ENCODE peak calls at places on chromosomes 3 and 15, in five cellular contexts. X is GM20000, R is ovary, G is GM13977, Y is body of pancreas. Z is an unnamed sample.

GRCh38 chr3:110027446-110027845 is 690.1 kb upstream of the DPPA4 start:
- DNase-seq in G (no peak), R (no peak), Y (no peak), X (no peak), Z (no peak)

GRCh38 chr3:179853176-179853575 is 183.6 kb downstream of the PEX5L start:
- DNase-seq in X (peak), Y (no peak), G (peak), R (peak), Z (peak)

GRCh38 chr3:29335438-29335837 is 54.6 kb downstream of the RBMS3 start:
- DNase-seq in R (peak), G (no peak), Y (peak), X (no peak), Z (no peak)

GRCh38 chr3:153073636-153074035 is 88.4 kb upstream of the RAP2B start:
- DNase-seq in Y (no peak), X (no peak), G (no peak), R (no peak), Z (no peak)

GRCh38 chr15:88701561-88702095 is 62.8 kb downstream of the ISG20 start:
- DNase-seq in X (peak), G (peak), Y (peak), R (no peak), Z (peak)

GRCh38 chr15:36232491-36232890 is 346.9 kb upstream of the CDIN1 start:
- DNase-seq in Y (no peak), X (no peak), R (no peak), G (no peak), Z (no peak)

GRCh38 chr3:12479919-12480425 is 4.3 kb upstream of the TSEN2 start:
- DNase-seq in G (peak), R (no peak), Y (peak), X (peak), Z (peak)

GRCh38 chr15:27668471-27669220 is 430.5 kb downstream of the OCA2 start:
- DNase-seq in R (no peak), Y (no peak), G (no peak), X (no peak), Z (no peak)

GRCh38 chr15:67199881-67200763 is 54.3 kb downstream of the AAGAB start:
- DNase-seq in R (no peak), X (no peak), Y (no peak), G (no peak), Z (no peak)

GRCh38 chr3:150786791-150787190 is 23.8 kb upstream of the SIAH2 start:
- DNase-seq in Y (no peak), G (no peak), X (no peak), R (no peak), Z (no peak)

GRCh38 chr3:140008693-140008980 is 73.7 kb downstream of the CLSTN2 start:
- DNase-seq in G (no peak), X (no peak), Y (no peak), R (no peak), Z (no peak)

GRCh38 chr15:34679326-34679725 is 75.5 kb downstream of the GJD2 start:
- DNase-seq in X (no peak), Y (no peak), R (no peak), G (no peak), Z (no peak)

GRCh38 chr3:166013073-166013679 is 176.0 kb upstream of the BCHE start:
- DNase-seq in X (peak), Y (no peak), R (no peak), G (peak), Z (no peak)

GRCh38 chr15:99477745-99478525 is 87.8 kb upstream of the MEF2A start:
- DNase-seq in R (no peak), X (no peak), Y (no peak), G (no peak), Z (no peak)

GRCh38 chr15:99481831-99482230 is 84.0 kb upstream of the MEF2A start:
- DNase-seq in G (no peak), Y (no peak), R (no peak), X (no peak), Z (no peak)

GRCh38 chr15:99480223-99480810 is 85.5 kb upstream of the MEF2A start:
- DNase-seq in G (no peak), Y (no peak), X (no peak), R (no peak), Z (no peak)

GRCh38 chr15:99482993-99483392 is 82.8 kb upstream of the MEF2A start:
- DNase-seq in X (no peak), R (no peak), G (no peak), Y (no peak), Z (no peak)

DNA sequence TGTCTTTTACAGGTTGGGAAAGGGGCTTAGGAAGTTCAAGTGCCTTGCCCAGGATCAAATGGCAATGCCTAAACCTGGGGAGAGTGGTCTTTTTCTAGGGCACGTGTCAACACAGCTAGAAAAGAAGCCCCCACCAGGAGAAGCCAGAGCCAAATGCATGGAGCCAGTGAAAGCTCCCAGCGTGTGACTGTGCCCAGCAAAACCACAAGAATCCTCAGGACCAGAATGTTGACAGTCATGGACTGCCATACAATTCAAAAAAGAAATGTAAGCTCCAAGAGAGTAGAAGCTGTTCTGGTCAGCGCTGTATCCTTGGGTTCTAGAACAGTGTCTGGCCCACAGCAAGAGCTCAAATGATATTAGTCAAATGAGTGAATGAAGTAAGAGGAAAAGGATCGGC is 84.4 kb upstream of the MEF2A start:
- DNase-seq in G (no peak), X (no peak), Y (no peak), R (no peak), Z (no peak)
- TF ChIP-seq CTCF in G (no peak), X (no peak), Y (no peak), R (no peak), Z (no peak)

DNA sequence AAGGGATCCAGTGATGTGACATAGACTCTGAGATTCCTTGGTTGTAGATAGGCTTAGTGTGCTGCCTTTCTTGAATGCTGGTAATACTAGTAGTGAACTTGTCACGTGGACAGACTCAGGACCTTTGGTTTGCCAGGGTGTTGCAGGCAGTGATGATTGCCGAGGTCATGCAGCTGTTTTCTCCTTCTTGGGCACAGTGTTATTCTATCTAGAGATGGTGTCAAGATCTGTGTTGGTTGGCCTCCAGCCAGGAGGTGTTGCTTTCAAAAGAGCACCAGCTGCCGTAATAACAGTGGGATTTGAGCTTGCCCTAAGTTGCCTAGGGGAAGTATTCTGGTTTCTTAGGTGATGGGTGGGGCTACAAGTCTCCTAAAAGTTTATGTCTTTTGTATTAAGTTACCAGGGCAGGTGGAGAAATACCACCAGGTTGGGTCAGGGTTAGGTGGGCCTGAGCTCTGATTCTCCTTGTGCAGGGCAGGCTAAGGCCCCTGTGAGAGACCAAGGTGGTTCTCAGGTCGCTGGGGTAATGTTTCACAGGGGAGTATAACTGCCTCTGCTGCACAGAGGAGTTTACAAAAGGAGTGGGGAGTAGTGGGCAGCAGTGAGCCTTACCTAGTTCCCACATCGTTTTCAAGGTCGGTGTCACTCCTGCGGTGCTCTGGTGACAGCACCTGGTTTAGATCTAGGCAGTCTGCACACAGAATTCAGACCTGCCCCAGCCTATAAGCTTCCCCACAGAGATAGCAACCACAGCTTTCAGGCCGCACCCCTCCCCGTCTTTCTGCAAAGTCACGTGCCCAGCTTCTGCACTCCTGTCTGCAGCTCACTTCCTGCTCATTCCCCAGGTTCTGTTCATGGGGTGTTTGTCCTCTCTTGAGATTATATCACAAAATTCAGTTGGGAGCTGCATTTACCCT is 350.3 kb downstream of the DOCK3 start:
- DNase-seq in G (no peak), Y (peak), X (peak), R (no peak), Z (no peak)
- TF ChIP-seq CTCF in G (no peak), Y (no peak), X (no peak), R (no peak), Z (no peak)

GRCh38 chr3:38039899-38040261 is 872 bp downstream of the DLEC1 start:
- DNase-seq in Y (peak), X (peak), R (no peak), G (no peak), Z (peak)
- TF ChIP-seq CTCF in Y (peak), X (peak), R (no peak), G (peak), Z (peak)

GRCh38 chr3:43211681-43212080 is 74.7 kb upstream of the SNRK start:
- DNase-seq in G (no peak), R (no peak), X (no peak), Y (no peak), Z (no peak)

GRCh38 chr3:43207628-43208085 is 78.7 kb upstream of the SNRK start:
- DNase-seq in G (no peak), X (no peak), R (no peak), Y (no peak), Z (no peak)

GRCh38 chr3:43210049-43211027 is 76.0 kb upstream of the SNRK start:
- DNase-seq in G (no peak), Y (peak), R (no peak), X (no peak), Z (no peak)

GRCh38 chr3:43203022-43203421 is 83.3 kb upstream of the SNRK start:
- DNase-seq in R (no peak), Y (no peak), X (no peak), G (no peak), Z (no peak)

DNA sequence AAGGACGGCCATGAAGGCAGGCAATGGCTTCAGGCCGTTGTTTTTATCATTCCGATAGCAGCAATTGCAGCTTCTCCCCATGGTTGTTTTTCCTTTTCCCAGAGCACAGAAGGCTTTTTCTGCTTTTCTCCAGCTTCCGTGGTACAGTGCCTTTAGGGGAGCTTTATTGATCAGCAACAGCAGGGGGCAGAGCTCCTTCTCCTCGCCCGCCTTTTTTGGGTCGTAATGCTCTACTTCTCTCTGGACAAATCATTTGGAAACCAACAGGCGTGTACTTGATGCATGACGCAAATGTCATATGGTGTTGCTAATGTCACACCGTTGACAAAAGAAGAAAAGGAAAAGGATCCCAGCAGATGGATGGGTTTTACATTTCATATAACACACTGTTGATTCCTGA is 79.7 kb upstream of the SNRK start:
- DNase-seq in G (no peak), X (no peak), Y (no peak), R (no peak), Z (no peak)
- TF ChIP-seq CTCF in G (no peak), X (no peak), Y (no peak), R (no peak), Z (no peak)

GRCh38 chr3:132006605-132007204 is 28.1 kb downstream of the CPNE4 start:
- DNase-seq in X (peak), Y (peak), R (peak), G (no peak), Z (peak)
- TF ChIP-seq CTCF in X (peak), Y (peak), R (no peak), G (peak), Z (peak)

DNA sequence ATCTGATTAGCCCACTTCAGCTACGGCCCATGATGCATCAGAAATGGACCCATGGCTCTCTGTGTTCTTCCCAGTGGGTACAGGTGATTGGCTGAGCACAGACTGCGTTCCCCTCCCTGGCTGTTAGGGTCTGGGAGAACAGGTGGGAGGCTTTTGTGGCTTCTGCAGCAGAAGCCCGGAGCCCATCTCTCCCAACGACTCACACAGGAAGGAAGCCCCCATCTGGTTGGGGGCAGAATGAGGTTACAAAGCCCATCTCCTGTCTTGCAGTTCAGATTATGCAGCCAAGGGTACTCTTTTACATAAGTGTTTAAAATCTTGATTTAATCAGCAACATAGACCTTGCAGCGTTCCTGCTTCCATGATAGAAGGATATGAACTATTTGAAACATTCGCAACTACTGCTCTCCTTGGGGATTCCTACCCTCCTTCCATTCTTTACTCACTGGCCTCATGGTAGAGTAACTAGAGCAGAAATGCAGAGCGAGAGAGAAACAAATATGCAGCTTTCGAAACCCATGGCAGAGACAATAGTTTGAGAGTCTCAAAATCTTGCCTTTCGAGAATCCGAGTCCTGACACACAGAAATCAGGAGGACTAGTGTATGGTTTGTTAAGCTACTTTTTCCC is 291.3 kb downstream of the TLE3 start:
- DNase-seq in X (no peak), G (no peak), Y (no peak), R (no peak), Z (no peak)
- TF ChIP-seq CTCF in X (no peak), G (no peak), Y (no peak), R (no peak), Z (no peak)

DNA sequence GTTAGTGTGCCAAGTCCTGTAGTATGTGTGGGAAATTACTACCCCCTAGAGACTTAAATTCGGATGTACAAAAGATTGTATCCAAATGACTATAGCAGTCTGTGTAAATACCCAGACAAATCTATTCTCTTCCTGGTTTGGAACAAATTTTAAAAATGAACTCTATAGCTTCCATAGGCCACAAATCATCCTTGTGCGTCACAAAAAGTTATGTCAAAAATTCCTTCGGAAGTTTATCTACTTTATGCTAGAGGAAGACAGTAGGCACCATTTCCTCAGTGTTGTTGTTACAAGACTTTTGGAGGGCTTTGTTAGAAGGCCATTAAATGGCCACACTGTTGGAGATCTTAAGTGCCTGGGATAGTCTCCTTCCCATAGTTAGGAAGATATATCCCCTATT is 41.5 kb downstream of the NKIRAS1 start:
- DNase-seq in Y (no peak), R (no peak), X (no peak), G (no peak), Z (no peak)
- TF ChIP-seq CTCF in Y (no peak), R (no peak), X (no peak), G (no peak), Z (peak)

GRCh38 chr3:189502256-189502655 is 128.9 kb upstream of the TP63 start:
- DNase-seq in Y (no peak), X (no peak), R (no peak), G (no peak), Z (no peak)
- TF ChIP-seq CTCF in Y (no peak), X (no peak), R (no peak), G (no peak), Z (no peak)

DNA sequence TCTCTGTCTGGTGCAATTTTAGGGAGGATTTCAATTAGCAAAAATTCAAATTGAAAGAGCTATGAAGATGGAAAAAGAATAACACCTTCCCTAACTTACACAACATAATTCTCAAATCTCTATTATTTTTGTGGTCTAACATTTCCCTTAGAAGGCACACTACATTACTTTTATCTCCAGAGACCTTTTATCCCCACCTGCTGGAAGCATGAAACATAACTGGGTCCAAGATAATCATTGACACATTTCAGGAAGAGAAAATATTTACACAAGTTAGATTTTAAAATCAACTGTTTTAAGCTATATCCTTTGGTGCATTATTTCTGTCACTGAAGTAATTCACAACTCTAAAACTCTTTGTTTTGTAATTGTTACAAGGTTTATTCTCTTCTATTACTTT is 779.5 kb downstream of the ROBO1 start:
- DNase-seq in X (no peak), G (no peak), R (no peak), Y (no peak), Z (no peak)
- TF ChIP-seq CTCF in X (no peak), G (peak), R (no peak), Y (peak), Z (no peak)

GRCh38 chr3:96865605-96866004 is 51.2 kb downstream of the EPHA6 start:
- DNase-seq in Y (no peak), R (no peak), G (no peak), X (no peak), Z (no peak)

DNA sequence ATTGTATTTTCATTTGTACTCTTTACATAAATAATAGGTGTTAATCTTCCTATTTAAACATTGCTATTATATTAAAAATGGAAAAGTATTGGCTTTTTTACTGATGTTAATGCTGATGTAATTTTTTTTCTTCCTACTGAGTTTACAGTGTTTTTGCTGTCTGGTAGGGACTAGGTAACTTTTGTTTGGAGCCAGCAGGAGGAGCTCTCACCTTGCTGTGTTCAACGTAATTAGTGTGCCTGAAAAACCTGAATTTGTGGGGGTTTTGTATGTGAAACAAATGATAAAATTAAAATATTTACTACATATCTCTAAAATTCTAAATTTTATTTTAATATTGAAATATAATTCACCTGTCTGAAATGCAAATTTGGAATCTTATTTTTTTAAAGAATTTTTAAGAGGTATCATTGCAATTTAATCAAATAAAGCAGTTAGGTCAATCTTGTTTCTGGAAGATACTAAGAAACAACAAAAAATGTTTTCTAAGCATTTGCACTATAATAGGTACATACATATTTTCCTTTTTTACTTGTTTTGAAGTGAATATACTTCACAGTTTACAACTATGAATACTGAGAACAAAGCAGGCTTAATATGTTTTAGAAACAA is 48.8 kb downstream of the EPHA6 start:
- DNase-seq in R (no peak), X (peak), G (no peak), Y (peak), Z (peak)
- TF ChIP-seq CTCF in R (peak), X (peak), G (peak), Y (peak), Z (peak)

Z was measured in GM10248.